ENCODE peak calls at places on chromosome 21, in four cellular contexts. M is CD8-positive, alpha-beta memory T cell; Y is naive thymus-derived CD4-positive, alpha-beta T cell; C is GM23248. O is an unnamed sample.

GRCh38 chr21:31875424-31876097 is 2.7 kb downstream of the HUNK start:
- DNase-seq in M (no peak), C (peak; percentile 64), Y (no peak), O (no peak)

GRCh38 chr21:39523398-39523797 is 71.6 kb downstream of the SH3BGR start:
- DNase-seq in Y (no peak), M (no peak), C (no peak), O (no peak)

GRCh38 chr21:35408401-35408800 is 359.3 kb upstream of the RUNX1 start:
- DNase-seq in C (peak; percentile 77), Y (no peak), M (no peak), O (no peak)

GRCh38 chr21:14603202-14603601 is 57.1 kb upstream of the SAMSN1 start:
- DNase-seq in Y (no peak), C (peak; percentile 77), M (no peak), O (no peak)

GRCh38 chr21:27448960-27449359 is 482.1 kb upstream of the ADAMTS5 start:
- DNase-seq in M (no peak), Y (no peak), C (no peak), O (no peak)

GRCh38 chr21:38494254-38494648 is 4.0 kb downstream of the ERG start:
- DNase-seq in M (no peak), Y (no peak), C (no peak), O (no peak)

GRCh38 chr21:9839011-9839661 is 682.2 kb upstream of the TPTE start:
- DNase-seq in Y (no peak), C (no peak), M (no peak), O (no peak)

GRCh38 chr21:17612565-17613241 is at the start of gene BTG3:
- DNase-seq in Y (peak; percentile 81), C (peak; percentile 86), M (peak; percentile 82), O (peak; percentile 64)

GRCh38 chr21:18899261-18899660 is 495.7 kb upstream of the TMPRSS15 start:
- DNase-seq in M (no peak), C (no peak), Y (no peak), O (no peak)

GRCh38 chr21:14114251-14114650 is 96.5 kb downstream of the LIPI start:
- DNase-seq in Y (no peak), M (no peak), C (no peak), O (no peak)

GRCh38 chr21:23496729-23497128 is 2110.6 kb downstream of the MRPL39 start:
- DNase-seq in Y (no peak), M (no peak), C (no peak), O (no peak)

GRCh38 chr21:32463889-32464300 is 51.4 kb downstream of the EVA1C start:
- DNase-seq in Y (no peak), C (peak; percentile 59), M (no peak), O (no peak)

GRCh38 chr21:16180613-16181012 is 450.8 kb downstream of the USP25 start:
- DNase-seq in C (no peak), Y (no peak), M (no peak), O (no peak)

GRCh38 chr21:25572895-25573310 is 34.4 kb downstream of the MRPL39 start:
- DNase-seq in M (peak; percentile 44), Y (peak; percentile 23), C (no peak), O (peak; percentile 31)

GRCh38 chr21:36988536-36988935 is 18.0 kb upstream of the RIPPLY3 start:
- DNase-seq in Y (no peak), M (no peak), C (no peak), O (no peak)

GRCh38 chr21:39048064-39048463 is 135.2 kb downstream of the PSMG1 start:
- DNase-seq in C (no peak), M (no peak), Y (no peak), O (no peak)

GRCh38 chr21:32256226-32256625 is 22.6 kb downstream of the MIS18A start:
- DNase-seq in Y (no peak), M (no peak), C (no peak), O (no peak)

GRCh38 chr21:31660134-31660565 is 657 bp downstream of the SOD1 start:
- DNase-seq in Y (peak; percentile 37), C (no peak), M (peak; percentile 39), O (no peak)

GRCh38 chr21:42654913-42655796 is 1.7 kb downstream of the PDE9A start:
- DNase-seq in M (peak; percentile 42), Y (peak; percentile 40), C (no peak), O (peak; percentile 54)
- H3K4me3 ChIP-seq in M (peak overlapping the region; percentile 33), Y (peak overlapping the region; percentile 61), C (no peak overlapping the region), O (no peak overlapping the region)

GRCh38 chr21:41766051-41766882 is 585 bp downstream of the RIPK4 start:
- DNase-seq in C (peak; percentile 37), M (no peak), Y (no peak), O (no peak)
- H3K4me3 ChIP-seq in C (peak overlapping the region; percentile 64), M (no peak overlapping the region), Y (peak overlapping the region; percentile 15), O (peak overlapping the region; percentile 66)

DNA sequence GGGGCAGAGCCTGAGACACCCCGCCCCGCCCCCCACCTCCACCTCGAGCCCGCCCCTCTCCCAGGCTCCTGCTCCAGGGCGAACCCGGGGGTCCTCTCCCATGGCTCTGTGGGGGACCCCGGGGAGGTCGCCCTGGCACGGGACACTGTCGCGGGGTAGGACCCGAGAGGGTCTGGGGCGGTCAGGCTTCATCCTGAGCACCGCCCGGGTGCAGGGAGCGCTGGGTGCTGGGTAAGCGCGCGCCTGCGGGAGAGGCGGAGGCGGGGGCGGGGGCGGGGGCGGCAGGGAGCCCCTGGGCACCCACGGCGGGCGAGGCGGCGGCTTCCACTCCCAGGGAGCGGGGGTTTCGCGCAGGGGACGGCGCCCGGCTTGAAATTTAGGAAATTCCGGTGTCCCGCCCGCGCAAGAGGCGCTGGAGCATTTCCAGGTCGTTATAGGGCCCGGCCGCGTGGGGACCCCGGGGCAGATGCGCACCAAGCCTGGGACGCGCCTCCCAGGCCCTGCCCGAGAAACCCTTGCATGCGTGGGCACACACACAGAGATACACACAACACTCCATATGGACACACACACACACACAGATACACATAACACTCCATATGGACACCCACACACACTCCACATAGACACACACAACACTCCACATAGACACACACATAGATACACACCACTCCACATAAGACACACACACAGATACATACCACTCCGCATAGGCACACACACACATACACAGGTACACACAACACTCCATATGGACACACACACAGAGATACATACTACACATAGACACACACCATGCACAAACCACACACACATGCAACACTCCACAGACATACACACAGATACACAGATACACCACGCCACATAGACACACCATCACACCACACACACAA is 48.7 kb upstream of the SLC19A1 start:
- DNase-seq in C (peak; percentile 49), M (peak; percentile 68), Y (peak; percentile 77), O (no peak)
- H3K4me3 ChIP-seq in C (no peak overlapping the region), M (peak overlapping the region; percentile 6), Y (no peak overlapping the region), O (no peak overlapping the region)

GRCh38 chr21:44286716-44287632 is 1.3 kb downstream of the AIRE start:
- DNase-seq in Y (no peak), C (no peak), M (no peak), O (no peak)

GRCh38 chr21:44283953-44284352 is 1.7 kb upstream of the AIRE start:
- DNase-seq in Y (no peak), M (no peak), C (no peak), O (no peak)

GRCh38 chr21:44286086-44286715 is 525 bp downstream of the AIRE start:
- DNase-seq in M (no peak), C (no peak), Y (no peak), O (no peak)

GRCh38 chr21:44285547-44285992 is at the start of gene AIRE:
- DNase-seq in Y (no peak), C (peak; percentile 67), M (no peak), O (no peak)

GRCh38 chr21:44285102-44285501 is 574 bp upstream of the AIRE start:
- DNase-seq in Y (no peak), M (no peak), C (no peak), O (no peak)
- H3K4me3 ChIP-seq in Y (no peak overlapping the region), M (no peak overlapping the region), C (no peak overlapping the region), O (no peak overlapping the region)

GRCh38 chr21:34180826-34181359 is 107.5 kb downstream of the MRPS6 start:
- DNase-seq in C (no peak), Y (no peak), M (no peak), O (no peak)
- H3K4me3 ChIP-seq in C (no peak overlapping the region), Y (no peak overlapping the region), M (no peak overlapping the region), O (no peak overlapping the region)